ENCODE peak calls at places on chromosomes 5 and 9, in four cellular contexts. Z, E, Q and P are unnamed samples.

GRCh38 chr9:94865599-94866456 is 139.3 kb downstream of the AOPEP start:
- DNase-seq in Z (no peak), E (no peak), Q (no peak), P (no peak)

GRCh38 chr5:38341641-38342040 is 83.3 kb downstream of the EGFLAM start:
- DNase-seq in Z (no peak), Q (no peak), E (no peak), P (no peak)

GRCh38 chr5:153511632-153512031 is 21.2 kb downstream of the GRIA1 start:
- DNase-seq in Q (no peak), E (no peak), Z (no peak), P (no peak)

GRCh38 chr5:93079046-93079445 is 502.0 kb downstream of the NR2F1-AS1 start:
- DNase-seq in Q (peak), Z (no peak), E (no peak), P (no peak)

GRCh38 chr5:90056911-90057705 is 352.4 kb downstream of the CETN3 start:
- DNase-seq in Z (no peak), E (peak), Q (no peak), P (no peak)

GRCh38 chr5:142235050-142235797 is 89.6 kb downstream of the SPRY4 start:
- DNase-seq in Q (no peak), Z (no peak), E (peak), P (no peak)

GRCh38 chr5:42995152-42995751 is 44.9 kb downstream of the ANXA2R start:
- DNase-seq in Q (no peak), Z (no peak), E (no peak), P (peak)

GRCh38 chr5:76718381-76718832 is 2.5 kb downstream of the F2R start:
- DNase-seq in Q (no peak), Z (no peak), E (no peak), P (no peak)

GRCh38 chr5:61701877-61702602 is 370.0 kb downstream of the ZSWIM6 start:
- DNase-seq in E (no peak), Z (no peak), Q (no peak), P (no peak)

GRCh38 chr9:122179690-122180074 is 20.0 kb downstream of the MORN5 start:
- DNase-seq in Z (no peak), Q (peak), E (no peak), P (no peak)

DNA sequence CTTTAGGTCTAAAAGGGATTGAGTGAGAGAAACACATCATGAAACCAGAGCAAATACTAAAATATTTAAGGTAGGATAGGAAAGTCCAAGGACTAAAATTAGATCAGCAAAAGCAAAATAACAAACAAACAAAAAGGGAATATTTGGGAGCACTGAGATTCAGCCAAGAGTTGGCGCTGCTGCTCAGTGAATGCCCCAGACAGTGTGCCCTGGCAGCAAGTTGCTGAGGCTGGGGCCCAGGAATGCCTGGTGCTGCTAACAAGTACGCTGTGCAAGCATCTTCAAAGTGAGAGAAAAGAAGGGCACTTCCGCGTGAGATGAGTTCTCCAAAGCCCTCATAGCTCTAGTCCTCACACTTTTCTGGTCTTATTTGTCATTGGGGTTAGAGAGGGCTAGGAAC is 603.3 kb downstream of the EFNA5 start:
- DNase-seq in Q (no peak), E (peak), Z (no peak), P (no peak)
- TF ChIP-seq TCF7 in Q (no peak), E (no peak), Z (no peak), P (no peak)

GRCh38 chr9:82757921-82758320 is 305.0 kb downstream of the RASEF start:
- DNase-seq in Z (no peak), Q (no peak), E (no peak), P (no peak)
- TF ChIP-seq TCF7 in Z (no peak), Q (no peak), E (no peak), P (no peak)

GRCh38 chr5:113273949-113274348 is 160.8 kb downstream of the TSSK1B start:
- DNase-seq in Z (no peak), E (no peak), Q (no peak), P (no peak)

GRCh38 chr5:113278976-113279375 is 155.8 kb downstream of the TSSK1B start:
- DNase-seq in Q (no peak), E (no peak), Z (no peak), P (no peak)

GRCh38 chr5:113274836-113275414 is 159.9 kb downstream of the TSSK1B start:
- DNase-seq in Q (no peak), E (peak), Z (no peak), P (no peak)

GRCh38 chr5:113276001-113276400 is 158.8 kb downstream of the TSSK1B start:
- DNase-seq in E (peak), Q (no peak), Z (no peak), P (no peak)

DNA sequence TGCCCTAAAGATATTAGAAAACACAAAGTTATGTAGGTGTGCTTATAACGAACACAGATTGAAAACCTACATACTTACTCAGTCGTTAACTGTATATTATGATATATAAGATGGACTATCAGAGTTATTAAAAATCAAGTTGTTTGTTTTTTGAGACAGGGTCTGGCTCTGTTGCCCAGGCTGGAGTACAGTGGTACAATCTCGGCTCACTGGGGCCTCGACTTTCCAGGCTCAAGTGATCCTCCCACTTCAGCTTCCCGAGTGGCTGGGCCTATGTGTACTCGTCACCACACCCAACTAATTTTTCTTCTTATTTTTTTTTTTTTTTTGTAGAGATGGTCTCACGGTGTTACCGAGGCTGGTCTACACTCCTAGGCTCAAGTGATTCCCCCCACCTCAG is 158.3 kb downstream of the TSSK1B start:
- DNase-seq in Q (no peak), E (no peak), Z (no peak), P (no peak)
- TF ChIP-seq TCF7 in Q (no peak), E (no peak), Z (no peak), P (no peak)

GRCh38 chr5:72071906-72072305 is 35.4 kb upstream of the MAP1B start:
- DNase-seq in Q (no peak), Z (no peak), E (no peak), P (no peak)
- TF ChIP-seq TCF7 in Q (no peak), Z (no peak), E (no peak), P (no peak)